ENCODE peak calls at places on chromosomes 13 and 19, in ten cellular contexts. M is HS-5; Z is activated CD4-positive, alpha-beta T cell treated with anti-CD3 and anti-CD28 coated beads, Interleukin-2, amount 50 U/mL, for 4 hours; L is HEK293T; B is heart left ventricle; N is C1 segment of cervical spinal cord; I is stimulated activated CD4-positive, alpha-beta T cell treated with anti-CD3 and anti-CD28 coated beads, TNF-alpha, amount 100 ng/mL, for 24 hours; H is cardiac fibroblast; F is PC-9; K is activated CD8-positive, alpha-beta memory T cell treated with anti-CD3 and anti-CD28 coated beads for 4 hours. P is an unnamed sample.

GRCh38 chr19:49749771-49750170 is 13.3 kb downstream of the TSKS start:
- DNase-seq in H (no peak), N (no peak), L (no peak), M (no peak), B (no peak), I (no peak), Z (no peak), K (no peak), F (no peak), P (no peak)

GRCh38 chr13:67369895-67370660 is 139.9 kb upstream of the PCDH9 start:
- DNase-seq in F (no peak), B (no peak), N (no peak), Z (no peak), M (no peak), I (no peak), K (no peak), H (peak), L (no peak), P (no peak)

GRCh38 chr13:79226250-79226649 is 179.8 kb downstream of the RBM26 start:
- DNase-seq in I (no peak), H (no peak), F (no peak), M (no peak), L (peak), N (no peak), Z (no peak), B (no peak), K (no peak), P (no peak)

GRCh38 chr13:36088001-36088400 is 43.2 kb downstream of the DCLK1 start:
- DNase-seq in H (no peak), I (no peak), K (no peak), F (peak), M (no peak), N (no peak), Z (no peak), L (no peak), B (no peak), P (no peak)

GRCh38 chr19:8001995-8002849 is 3.2 kb downstream of the ELAVL1 start:
- DNase-seq in F (peak), B (peak), M (peak), I (peak), Z (peak), K (peak), H (peak), N (peak), L (peak), P (peak)

GRCh38 chr13:40920826-40921225 is 98.3 kb downstream of the ELF1 start:
- DNase-seq in F (no peak), L (no peak), I (no peak), H (peak), M (no peak), N (no peak), Z (no peak), K (no peak), B (no peak), P (no peak)

GRCh38 chr19:18202759-18203407 is 959 bp downstream of the RAB3A start:
- DNase-seq in F (peak), H (peak), I (no peak), M (no peak), B (no peak), Z (no peak), N (no peak), L (no peak), K (no peak), P (no peak)

GRCh38 chr13:43694265-43694664 is 92.5 kb downstream of the ENOX1 start:
- DNase-seq in N (no peak), Z (no peak), M (no peak), I (no peak), L (no peak), K (no peak), B (no peak), F (no peak), H (no peak), P (no peak)

GRCh38 chr13:59408738-59409137 is 755.0 kb downstream of the DIAPH3 start:
- DNase-seq in Z (no peak), L (no peak), M (no peak), I (no peak), B (no peak), F (no peak), K (no peak), N (no peak), H (no peak), P (no peak)

GRCh38 chr19:38569368-38569983 is 48.3 kb downstream of the MAP4K1 start:
- DNase-seq in H (no peak), B (no peak), Z (no peak), K (no peak), I (no peak), L (no peak), F (no peak), N (no peak), M (no peak), P (no peak)

GRCh38 chr13:78497702-78498319 is 105.5 kb downstream of the POU4F1 start:
- DNase-seq in K (no peak), Z (no peak), F (no peak), H (no peak), L (no peak), M (no peak), N (no peak), I (no peak), B (no peak), P (no peak)

GRCh38 chr13:43383488-43384165 is 360.2 kb downstream of the DNAJC15 start:
- DNase-seq in I (no peak), K (no peak), N (no peak), L (no peak), Z (no peak), H (no peak), M (no peak), F (no peak), B (no peak), P (no peak)

GRCh38 chr13:30845297-30846214 is 60.5 kb upstream of the MEDAG start:
- DNase-seq in I (no peak), K (no peak), H (peak), B (no peak), L (no peak), N (no peak), Z (no peak), M (no peak), F (no peak), P (no peak)